ENCODE peak calls at places on chromosomes 12 and 14, in ten cellular contexts. T, X, O, B, V, J, P, L, W and M are unnamed samples.

GRCh38 chr14:50335989-50336391 is 23.9 kb downstream of the DMAC2L start:
- DNase-seq in T (no peak), X (peak), O (no peak), B (no peak), V (no peak), J (peak), P (no peak), L (peak), W (peak), M (peak)

GRCh38 chr14:21528381-21529348 is 2.5 kb upstream of the SALL2 start:
- DNase-seq in T (no peak), X (peak), O (no peak), B (peak), V (no peak), J (peak), P (no peak), L (no peak), W (no peak), M (peak)

GRCh38 chr12:70028515-70028914 is 203.5 kb downstream of the MYRFL start:
- DNase-seq in T (no peak), X (no peak), O (no peak), B (no peak), V (no peak), J (no peak), P (no peak), L (no peak), W (no peak), M (no peak)

GRCh38 chr12:92059976-92060375 is 85.7 kb downstream of the BTG1 start:
- DNase-seq in T (no peak), X (peak), O (no peak), B (peak), V (no peak), J (peak), P (no peak), L (no peak), W (no peak), M (peak)

GRCh38 chr12:13435535-13435934 is 239.0 kb downstream of the EMP1 start:
- DNase-seq in T (no peak), X (no peak), O (no peak), B (no peak), V (no peak), J (no peak), P (no peak), L (no peak), W (no peak), M (peak)

GRCh38 chr12:93832126-93832525 is 155.0 kb downstream of the CRADD start:
- DNase-seq in T (no peak), X (peak), O (no peak), B (no peak), V (no peak), J (peak), P (no peak), L (no peak), W (no peak), M (no peak)

GRCh38 chr12:107435520-107435919 is 250.1 kb upstream of the PWP1 start:
- DNase-seq in T (no peak), X (no peak), O (no peak), B (no peak), V (no peak), J (no peak), P (no peak), L (no peak), W (no peak), M (no peak)

GRCh38 chr12:114943601-114944000 is 259.6 kb upstream of the TBX3 start:
- DNase-seq in T (no peak), X (no peak), O (no peak), B (no peak), V (no peak), J (no peak), P (no peak), L (no peak), W (no peak), M (no peak)

GRCh38 chr12:70661762-70662161 is 24.5 kb upstream of the PTPRB start:
- DNase-seq in T (no peak), X (peak), O (no peak), B (peak), V (no peak), J (peak), P (no peak), L (no peak), W (no peak), M (peak)

GRCh38 chr14:83994020-83994419 is 1535.9 kb upstream of the FLRT2 start:
- DNase-seq in T (no peak), X (peak), O (no peak), B (no peak), V (no peak), J (peak), P (no peak), L (no peak), W (no peak), M (peak)

GRCh38 chr14:71529855-71530254 is 402.4 kb upstream of the RGS6 start:
- DNase-seq in T (peak), X (peak), O (no peak), B (no peak), V (no peak), J (no peak), P (peak), L (no peak), W (peak), M (peak)

GRCh38 chr14:69056389-69056788 is 77.3 kb upstream of the ACTN1 start:
- DNase-seq in T (no peak), X (peak), O (no peak), B (no peak), V (no peak), J (peak), P (no peak), L (peak), W (no peak), M (peak)

GRCh38 chr12:59664495-59664894 is 68.7 kb downstream of the SLC16A7 start:
- DNase-seq in T (no peak), X (no peak), O (no peak), B (no peak), V (no peak), J (no peak), P (no peak), L (no peak), W (no peak), M (no peak)

GRCh38 chr12:105214670-105215375 is 21.2 kb downstream of the APPL2 start:
- DNase-seq in T (peak), X (no peak), O (peak), B (peak), V (no peak), J (no peak), P (no peak), L (no peak), W (no peak), M (no peak)

GRCh38 chr12:25976289-25976688 is 17.8 kb downstream of the RASSF8 start:
- DNase-seq in T (no peak), X (no peak), O (no peak), B (no peak), V (no peak), J (no peak), P (no peak), L (no peak), W (no peak), M (no peak)

GRCh38 chr12:40325349-40325960 is 100.7 kb downstream of the LRRK2 start:
- DNase-seq in T (no peak), X (peak), O (no peak), B (peak), V (no peak), J (peak), P (no peak), L (peak), W (no peak), M (peak)

GRCh38 chr14:95138876-95139275 is 18.5 kb downstream of the DICER1 start:
- DNase-seq in T (no peak), X (no peak), O (no peak), B (no peak), V (no peak), J (peak), P (no peak), L (no peak), W (no peak), M (no peak)

GRCh38 chr14:23284654-23285529 is 1.0 kb downstream of the HOMEZ start:
- DNase-seq in T (no peak), X (no peak), O (no peak), B (no peak), V (no peak), J (peak), P (no peak), L (no peak), W (no peak), M (no peak)

GRCh38 chr12:126936181-126936851 is 1330.7 kb upstream of the TMEM132C start:
- DNase-seq in T (peak), X (no peak), O (no peak), B (peak), V (no peak), J (no peak), P (peak), L (no peak), W (no peak), M (no peak)

GRCh38 chr14:26794731-26795130 is 196.9 kb upstream of the NOVA1 start:
- DNase-seq in T (no peak), X (peak), O (no peak), B (no peak), V (no peak), J (peak), P (no peak), L (no peak), W (no peak), M (no peak)

GRCh38 chr14:82447586-82447985 is 913.9 kb upstream of the SEL1L start:
- DNase-seq in T (no peak), X (no peak), O (no peak), B (no peak), V (no peak), J (no peak), P (no peak), L (no peak), W (no peak), M (no peak)

GRCh38 chr14:64812412-64812811 is 67.3 kb downstream of the SPTB start:
- DNase-seq in T (peak), X (no peak), O (peak), B (no peak), V (no peak), J (no peak), P (no peak), L (no peak), W (no peak), M (no peak)

GRCh38 chr14:34971381-34971780 is 11.4 kb upstream of the SRP54 start:
- DNase-seq in T (no peak), X (no peak), O (no peak), B (peak), V (no peak), J (peak), P (no peak), L (no peak), W (no peak), M (peak)

GRCh38 chr12:131264625-131265024 is 310.9 kb downstream of the ADGRD1 start:
- DNase-seq in T (peak), X (no peak), O (no peak), B (peak), V (no peak), J (no peak), P (no peak), L (no peak), W (no peak), M (no peak)

GRCh38 chr12:19288603-19289244 is 150.6 kb upstream of the AEBP2 start:
- DNase-seq in T (no peak), X (peak), O (no peak), B (peak), V (no peak), J (peak), P (no peak), L (peak), W (no peak), M (no peak)

GRCh38 chr12:3035171-3035570 is 42.0 kb upstream of the TSPAN9 start:
- DNase-seq in T (no peak), X (no peak), O (no peak), B (no peak), V (no peak), J (peak), P (no peak), L (no peak), W (no peak), M (peak)

GRCh38 chr14:74838141-74838540 is 37.8 kb downstream of the PROX2 start:
- DNase-seq in T (no peak), X (no peak), O (no peak), B (no peak), V (no peak), J (peak), P (no peak), L (no peak), W (no peak), M (no peak)

GRCh38 chr12:57093412-57094193 is 4.7 kb downstream of the NAB2 start:
- DNase-seq in T (peak), X (peak), O (peak), B (peak), V (peak), J (peak), P (peak), L (peak), W (peak), M (peak)

GRCh38 chr14:93878251-93878650 is 48.9 kb upstream of the FAM181A start:
- DNase-seq in T (no peak), X (no peak), O (no peak), B (no peak), V (no peak), J (no peak), P (no peak), L (no peak), W (no peak), M (no peak)

GRCh38 chr14:52080817-52081755 is 12.2 kb upstream of the NID2 start:
- DNase-seq in T (no peak), X (peak), O (no peak), B (peak), V (no peak), J (peak), P (no peak), L (no peak), W (peak), M (peak)

GRCh38 chr12:1496162-1496925 is 98.0 kb downstream of the FBXL14 start:
- DNase-seq in T (peak), X (peak), O (peak), B (peak), V (no peak), J (peak), P (peak), L (no peak), W (no peak), M (no peak)

GRCh38 chr14:75242546-75243273 is 35.9 kb upstream of the FOS start:
- DNase-seq in T (no peak), X (peak), O (no peak), B (peak), V (no peak), J (peak), P (no peak), L (no peak), W (peak), M (no peak)

GRCh38 chr12:49868449-49868848 is 25.5 kb upstream of the BCDIN3D start:
- DNase-seq in T (no peak), X (no peak), O (no peak), B (no peak), V (no peak), J (no peak), P (no peak), L (no peak), W (peak), M (no peak)

GRCh38 chr14:63542231-63542999 is 762 bp downstream of the PPP2R5E start:
- DNase-seq in T (peak), X (no peak), O (no peak), B (peak), V (no peak), J (no peak), P (no peak), L (peak), W (peak), M (no peak)

DNA sequence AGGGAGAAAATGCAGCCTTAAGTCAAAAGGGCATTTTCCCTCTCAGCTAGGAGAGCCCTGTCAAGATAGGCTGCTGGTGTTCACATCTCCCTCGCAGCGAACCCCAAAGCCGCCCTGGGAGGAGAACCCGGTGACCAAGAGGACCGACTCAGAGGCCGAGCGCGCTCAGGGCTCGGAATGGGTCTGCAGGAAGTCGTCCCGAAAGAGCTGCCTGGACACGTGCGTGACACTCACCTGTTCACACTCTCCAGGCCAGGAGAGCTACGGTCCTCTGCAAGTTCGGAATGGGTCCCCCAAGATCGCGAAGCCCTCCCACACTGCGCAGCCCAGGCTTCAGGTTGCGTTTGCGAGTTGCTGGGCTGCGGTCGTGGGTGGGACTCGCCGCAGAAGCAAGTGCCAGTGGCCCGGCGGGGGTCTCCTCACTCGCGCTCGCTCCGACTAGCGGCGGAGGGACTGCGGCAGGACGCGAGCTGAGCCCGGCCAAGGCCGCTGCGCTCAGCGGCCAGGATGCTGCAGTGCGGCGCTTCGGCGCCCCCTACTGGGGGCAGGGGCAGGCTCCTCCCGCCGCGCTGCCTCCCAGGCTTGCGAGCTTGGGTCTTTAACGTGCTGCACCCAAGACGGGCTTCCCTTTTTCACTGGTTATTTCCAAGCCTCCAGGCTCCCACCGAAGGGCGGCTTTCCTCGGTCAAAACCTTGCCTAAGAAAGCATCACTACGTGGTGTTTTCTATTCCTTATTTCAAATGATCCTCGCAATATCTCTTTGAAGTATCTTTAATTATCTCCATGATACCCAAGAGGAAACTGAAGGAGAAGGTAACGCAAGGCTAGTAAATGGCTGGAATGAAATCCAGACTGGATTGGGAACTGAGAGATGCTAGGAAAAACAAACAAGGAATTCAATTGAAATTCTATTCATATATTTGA is at the start of gene RERG:
- DNase-seq in T (peak), X (peak), O (peak), B (peak), V (peak), J (peak), P (no peak), L (peak), W (peak), M (peak)
- H3K4me3 ChIP-seq in T (peak), X (peak), O (peak), B (peak), V (peak), J (peak), P (peak), L (peak), W (peak), M (peak)

DNA sequence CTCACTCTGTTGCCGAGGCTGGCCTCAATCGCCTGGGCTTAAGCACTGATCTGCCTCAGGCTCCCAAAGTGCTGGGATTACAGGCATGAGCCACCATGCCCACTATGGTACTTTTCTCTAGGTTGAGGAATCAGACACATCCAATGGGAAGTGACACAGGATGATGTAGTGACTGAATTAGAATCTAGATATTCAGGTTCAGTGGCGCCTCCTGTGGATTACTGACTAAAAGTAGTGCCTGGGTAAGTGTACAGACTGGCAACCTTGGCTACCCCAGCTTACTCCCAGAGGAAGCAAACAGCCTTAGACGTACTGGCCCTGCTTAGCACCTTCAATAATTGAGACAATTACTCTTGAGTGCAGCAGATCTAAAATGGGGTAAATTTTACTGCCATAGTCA is 22.8 kb downstream of the GALNT8 start:
- DNase-seq in T (no peak), X (no peak), O (no peak), B (no peak), V (no peak), J (no peak), P (no peak), L (no peak), W (no peak), M (no peak)
- TF ChIP-seq CTCF in T (no peak), X (no peak), O (no peak), B (no peak), V (no peak), J (no peak), P (no peak), L (no peak), W (no peak), M (no peak)

GRCh38 chr12:95741635-95742034 is 48.9 kb downstream of the NTN4 start:
- DNase-seq in T (no peak), X (no peak), O (no peak), B (no peak), V (no peak), J (no peak), P (no peak), L (no peak), W (no peak), M (no peak)

GRCh38 chr12:95742586-95742985 is 48.0 kb downstream of the NTN4 start:
- DNase-seq in T (no peak), X (no peak), O (no peak), B (no peak), V (no peak), J (no peak), P (no peak), L (no peak), W (no peak), M (no peak)

GRCh38 chr12:95738024-95738611 is 52.4 kb downstream of the NTN4 start:
- DNase-seq in T (peak), X (no peak), O (peak), B (no peak), V (no peak), J (no peak), P (no peak), L (no peak), W (no peak), M (no peak)

GRCh38 chr12:95740751-95741150 is 49.8 kb downstream of the NTN4 start:
- DNase-seq in T (peak), X (no peak), O (no peak), B (no peak), V (no peak), J (no peak), P (no peak), L (no peak), W (no peak), M (no peak)

DNA sequence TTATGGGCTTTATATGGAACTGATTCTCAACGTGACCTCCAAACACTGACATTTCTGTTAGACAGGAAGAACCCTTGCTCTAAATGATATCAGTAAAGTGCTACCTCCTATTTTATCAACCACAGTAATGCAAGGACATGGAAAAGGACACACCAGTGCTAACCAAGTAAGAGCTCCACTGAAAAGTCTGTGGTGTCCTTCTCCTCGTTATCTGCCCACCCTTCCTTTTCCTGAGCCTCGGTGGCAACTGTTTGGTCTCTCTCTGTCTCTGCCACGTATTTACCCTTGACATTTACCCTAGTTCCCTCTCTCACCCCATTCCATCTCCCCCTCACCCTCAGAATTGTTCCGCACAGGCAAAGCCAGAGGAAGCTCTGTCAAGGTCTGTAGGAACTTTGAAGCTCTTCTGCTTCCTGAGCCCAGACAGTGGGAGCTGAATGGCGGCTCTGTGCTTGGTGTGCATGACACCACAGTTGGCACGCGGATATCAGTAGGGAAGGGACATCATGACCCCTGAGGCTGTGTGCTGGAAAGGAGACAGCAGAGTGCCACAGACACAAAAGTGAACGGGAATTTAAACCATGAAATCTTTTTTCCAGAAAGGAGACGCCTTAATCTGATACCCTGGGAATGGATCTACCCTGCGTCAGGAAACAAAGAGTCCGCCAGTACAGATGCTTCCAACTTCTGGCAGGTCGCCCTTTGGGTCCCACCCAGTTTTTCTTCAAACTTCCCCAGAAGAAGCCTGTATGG is 50.8 kb downstream of the NTN4 start:
- DNase-seq in T (peak), X (no peak), O (no peak), B (no peak), V (peak), J (no peak), P (no peak), L (no peak), W (peak), M (no peak)
- H3K27ac ChIP-seq in T (peak), X (no peak), O (peak), B (no peak), V (peak), J (no peak), P (no peak), L (no peak), W (peak), M (no peak)

GRCh38 chr12:124906606-124907261 is 7.7 kb downstream of the UBC start:
- DNase-seq in T (peak), X (peak), O (peak), B (peak), V (peak), J (peak), P (peak), L (peak), W (peak), M (peak)
- H3K4me3 ChIP-seq in T (no peak), X (no peak), O (no peak), B (no peak), V (no peak), J (no peak), P (no peak), L (no peak), W (no peak), M (no peak)

GRCh38 chr14:58640959-58641358 is 3.2 kb downstream of the DACT1 start:
- DNase-seq in T (no peak), X (no peak), O (no peak), B (no peak), V (no peak), J (no peak), P (no peak), L (no peak), W (no peak), M (no peak)
- TF ChIP-seq CTCF in T (no peak), X (no peak), O (no peak), B (no peak), V (no peak), J (no peak), P (no peak), L (no peak), W (no peak), M (no peak)

GRCh38 chr12:27178723-27179398 is 65.2 kb upstream of the STK38L start:
- DNase-seq in T (no peak), X (peak), O (no peak), B (peak), V (no peak), J (peak), P (no peak), L (no peak), W (no peak), M (no peak)
- H3K27ac ChIP-seq in T (peak), X (no peak), O (peak), B (peak), V (peak), J (peak), P (peak), L (peak), W (peak), M (peak)